ENCODE peak calls at places on chromosomes 6 and 20, in ten cellular contexts. A is heart left ventricle, D is spleen, T is ovary, O is endothelial cell of umbilical vein, S is A549, I is right lobe of liver, Y is thyroid gland, P is gastrocnemius medialis, N is IMR-90. G is an unnamed sample.

GRCh38 chr20:3660262-3661059 is 2.7 kb downstream of the GFRA4 start:
- DNase-seq in D (no peak), I (no peak), A (no peak), S (no peak), Y (peak), T (no peak), O (no peak), P (no peak), N (no peak), G (no peak)

GRCh38 chr20:14384411-14384810 is 47.0 kb upstream of the FLRT3 start:
- DNase-seq in D (no peak), S (no peak), P (no peak), A (no peak), I (no peak), O (no peak), T (no peak), N (peak), Y (no peak), G (no peak)

GRCh38 chr20:49171928-49172327 is 16.2 kb downstream of the STAU1 start:
- DNase-seq in D (no peak), Y (peak), N (no peak), S (no peak), A (no peak), P (no peak), O (no peak), I (no peak), T (no peak), G (no peak)

GRCh38 chr20:4519530-4519929 is 202.2 kb upstream of the PRND start:
- DNase-seq in Y (peak), P (no peak), S (peak), I (no peak), N (no peak), D (no peak), O (peak), T (no peak), A (no peak), G (peak)

GRCh38 chr20:31751126-31751525 is 12.0 kb downstream of the TPX2 start:
- DNase-seq in D (no peak), S (no peak), P (no peak), T (no peak), A (no peak), Y (no peak), O (no peak), N (peak), I (no peak), G (no peak)

GRCh38 chr20:45308078-45308778 is at the start of gene MATN4:
- DNase-seq in D (no peak), N (no peak), Y (peak), S (no peak), P (no peak), A (no peak), T (no peak), I (no peak), O (no peak), G (no peak)

GRCh38 chr6:63504777-63505384 is 67.4 kb upstream of the LOC128125822 start:
- DNase-seq in T (no peak), N (no peak), P (no peak), A (no peak), O (no peak), D (no peak), Y (no peak), I (no peak), S (no peak), G (no peak)

GRCh38 chr6:12472601-12473038 is 182.5 kb downstream of the EDN1 start:
- DNase-seq in O (no peak), A (peak), I (no peak), N (peak), S (peak), D (no peak), T (no peak), P (peak), Y (peak), G (no peak)

GRCh38 chr6:108744996-108745395 is 103.2 kb upstream of the ARMC2 start:
- DNase-seq in A (no peak), N (no peak), D (no peak), P (no peak), S (no peak), O (no peak), T (no peak), I (no peak), Y (no peak), G (no peak)

GRCh38 chr6:53042112-53042511 is 23.1 kb upstream of the FBXO9 start:
- DNase-seq in A (no peak), D (no peak), I (no peak), T (no peak), P (no peak), N (peak), Y (no peak), O (peak), S (peak), G (peak)

GRCh38 chr6:12328701-12329100 is 38.5 kb downstream of the EDN1 start:
- DNase-seq in Y (no peak), I (no peak), P (no peak), A (no peak), N (no peak), D (no peak), O (no peak), S (peak), T (no peak), G (no peak)

GRCh38 chr6:165456327-165456726 is 146.9 kb upstream of the C6orf118 start:
- DNase-seq in I (no peak), A (no peak), N (peak), D (no peak), S (no peak), T (no peak), O (no peak), Y (no peak), P (no peak), G (no peak)

GRCh38 chr6:139431602-139431956 is 57.1 kb upstream of the CITED2 start:
- DNase-seq in N (no peak), S (no peak), Y (no peak), I (no peak), D (no peak), O (no peak), T (no peak), P (no peak), A (no peak), G (no peak)

GRCh38 chr6:165686966-165687365 is 23.9 kb upstream of the PDE10A start:
- DNase-seq in N (no peak), A (no peak), D (no peak), P (no peak), T (no peak), O (no peak), Y (no peak), I (no peak), S (no peak), G (no peak)

GRCh38 chr20:19738936-19739335 is 19.1 kb upstream of the RIN2 start:
- DNase-seq in I (no peak), O (no peak), A (no peak), Y (no peak), N (no peak), T (no peak), D (no peak), S (no peak), P (no peak), G (no peak)

GRCh38 chr6:84623956-84624680 is 140.3 kb downstream of the TBX18 start:
- DNase-seq in Y (no peak), T (no peak), I (no peak), P (no peak), D (no peak), S (no peak), O (peak), A (peak), N (peak), G (no peak)

GRCh38 chr6:30640481-30640880 is 6.5 kb upstream of the C6orf136 start:
- DNase-seq in I (no peak), P (no peak), A (no peak), D (no peak), N (no peak), T (no peak), Y (no peak), O (no peak), S (no peak), G (no peak)

GRCh38 chr20:325889-326644 is 715 bp downstream of the SOX12 start:
- DNase-seq in S (peak), D (peak), O (peak), P (peak), T (peak), A (peak), I (peak), N (peak), Y (peak), G (peak)

GRCh38 chr6:134724653-134725340 is 225.1 kb downstream of the ALDH8A1 start:
- DNase-seq in P (no peak), I (no peak), T (no peak), A (peak), Y (no peak), D (no peak), O (peak), S (peak), N (peak), G (no peak)

GRCh38 chr6:139753198-139753861 is 378.9 kb upstream of the CITED2 start:
- DNase-seq in A (no peak), S (no peak), O (no peak), D (no peak), N (peak), T (no peak), I (no peak), Y (no peak), P (no peak), G (no peak)

GRCh38 chr20:431012-431904 is 23.2 kb downstream of the RBCK1 start:
- DNase-seq in I (no peak), O (peak), N (peak), P (peak), S (peak), Y (peak), D (no peak), T (no peak), A (peak), G (peak)

GRCh38 chr20:51833326-51833725 is 31.0 kb upstream of the SALL4 start:
- DNase-seq in T (no peak), A (no peak), S (no peak), N (no peak), D (no peak), P (no peak), I (no peak), Y (no peak), O (no peak), G (no peak)

GRCh38 chr20:1809611-1810510 is 85.3 kb upstream of the SIRPA start:
- DNase-seq in N (peak), O (peak), Y (no peak), A (no peak), P (no peak), I (no peak), T (no peak), S (peak), D (no peak), G (no peak)

DNA sequence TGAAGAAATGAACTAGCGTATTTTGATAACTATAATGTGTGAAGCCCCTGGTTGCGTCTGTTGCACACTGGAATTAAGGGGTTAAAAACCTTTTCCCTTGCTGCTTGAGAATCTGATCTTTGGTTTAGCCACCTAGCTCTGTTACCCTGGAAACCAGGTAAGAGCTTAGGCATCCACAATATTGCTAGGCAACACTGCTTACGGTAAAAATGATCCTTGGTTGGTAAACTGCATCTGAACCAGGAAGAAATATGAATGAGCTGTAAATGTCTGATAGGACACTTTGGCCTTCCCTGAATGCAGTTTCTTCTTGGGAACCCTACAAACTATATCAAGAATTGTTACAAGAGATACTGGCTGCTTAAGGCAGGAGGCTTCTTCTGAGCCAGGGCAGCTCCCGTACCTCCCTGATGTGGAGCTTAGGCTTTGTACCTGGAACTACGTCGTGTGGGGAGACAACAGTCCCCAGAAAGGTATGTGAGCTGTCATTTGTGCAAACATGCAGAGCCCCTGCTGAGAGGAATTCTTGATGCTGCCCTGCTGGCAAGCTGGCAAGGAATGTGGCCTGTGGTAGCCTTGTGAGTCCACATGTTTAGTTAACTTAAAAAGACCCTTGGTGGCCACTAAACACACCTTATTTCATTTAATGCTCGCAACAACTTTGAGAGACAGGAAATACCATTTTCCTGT is 18.4 kb downstream of the UBE3D start:
- DNase-seq in I (no peak), Y (no peak), O (no peak), A (no peak), P (no peak), N (no peak), T (no peak), S (no peak), D (no peak), G (no peak)
- TF ChIP-seq POLR2A in I (no peak), Y (no peak), O (no peak), A (no peak), P (no peak), N (no peak), T (no peak), S (no peak), D (no peak), G (no peak)

GRCh38 chr6:5085638-5086293 is 625 bp downstream of the PPP1R3G start:
- DNase-seq in T (no peak), I (no peak), O (peak), Y (peak), N (peak), P (no peak), A (peak), D (peak), S (peak), G (peak)

GRCh38 chr6:5084787-5085637 is at the start of gene PPP1R3G:
- DNase-seq in T (peak), D (peak), Y (peak), S (peak), N (peak), A (peak), O (peak), P (peak), I (peak), G (peak)

GRCh38 chr6:5083813-5084191 is 1.3 kb upstream of the PPP1R3G start:
- DNase-seq in Y (no peak), D (no peak), N (no peak), S (no peak), T (no peak), A (no peak), I (no peak), O (no peak), P (no peak), G (no peak)

GRCh38 chr6:5083307-5083583 is 1.9 kb upstream of the PPP1R3G start:
- DNase-seq in S (no peak), N (no peak), Y (no peak), T (no peak), D (no peak), I (no peak), P (no peak), O (no peak), A (no peak), G (no peak)

DNA sequence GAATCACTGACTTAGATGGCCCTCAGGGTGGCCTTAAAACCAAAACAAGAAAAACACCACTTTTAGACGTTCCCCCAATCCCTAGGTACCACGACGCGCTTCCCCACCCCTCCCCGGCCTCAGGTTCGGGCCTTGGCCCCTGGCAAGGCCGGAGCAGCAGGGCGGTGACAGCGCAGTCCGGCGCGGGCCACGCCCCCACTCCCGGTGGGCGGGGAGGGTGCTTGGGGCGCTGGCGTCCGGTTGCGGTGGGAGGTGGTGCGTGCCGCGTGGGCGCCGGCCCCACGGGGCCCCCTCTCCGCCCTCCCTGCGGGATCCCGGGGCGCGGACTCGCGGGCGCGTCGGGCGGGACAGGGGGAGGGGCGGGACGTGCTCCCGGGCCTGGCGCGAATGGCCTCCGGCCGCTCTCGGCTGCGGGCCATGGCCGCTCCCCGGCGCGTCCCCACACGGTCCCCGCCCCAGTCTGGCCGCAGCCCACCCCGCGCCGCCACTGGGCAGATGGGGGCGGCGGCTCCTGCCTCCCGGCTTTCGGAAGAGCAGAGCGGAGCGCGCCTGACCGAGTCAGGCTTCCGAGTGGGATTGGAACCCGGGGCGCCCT is 852 bp upstream of the PPP1R3G start:
- DNase-seq in N (no peak), I (peak), T (peak), S (no peak), P (no peak), A (peak), D (peak), Y (peak), O (no peak), G (peak)
- TF ChIP-seq POLR2A in N (no peak), I (no peak), T (no peak), S (no peak), P (no peak), A (no peak), D (no peak), Y (no peak), O (no peak), G (no peak)

GRCh38 chr6:170290306-170291128 is at the start of gene DLL1:
- DNase-seq in Y (peak), D (peak), S (no peak), A (peak), O (peak), P (no peak), T (no peak), N (peak), I (peak), G (peak)

GRCh38 chr6:170292111-170292777 is 1.4 kb upstream of the DLL1 start:
- DNase-seq in P (no peak), N (no peak), O (peak), Y (peak), I (no peak), S (no peak), T (no peak), D (peak), A (no peak), G (no peak)

GRCh38 chr6:170289971-170290305 is 940 bp downstream of the DLL1 start:
- DNase-seq in N (no peak), Y (no peak), O (no peak), D (peak), T (no peak), A (no peak), P (no peak), I (no peak), S (no peak), G (no peak)

GRCh38 chr6:170292778-170293164 is 1.9 kb upstream of the DLL1 start:
- DNase-seq in D (peak), T (no peak), Y (no peak), O (no peak), P (no peak), N (no peak), A (no peak), I (no peak), S (peak), G (no peak)

GRCh38 chr6:170291271-170292110 is 613 bp upstream of the DLL1 start:
- DNase-seq in O (peak), Y (peak), I (peak), D (peak), P (no peak), N (no peak), A (peak), T (no peak), S (no peak), G (no peak)
- TF ChIP-seq POLR2A in O (no peak), Y (peak), I (peak), D (no peak), P (peak), N (no peak), A (no peak), T (no peak), S (no peak), G (no peak)

GRCh38 chr6:11272491-11273192 is 40.2 kb upstream of the NEDD9 start:
- DNase-seq in I (no peak), P (no peak), S (peak), T (no peak), Y (no peak), D (no peak), A (no peak), O (no peak), N (no peak), G (no peak)

GRCh38 chr6:11271637-11272036 is 39.2 kb upstream of the NEDD9 start:
- DNase-seq in D (no peak), N (peak), S (no peak), P (no peak), T (no peak), Y (no peak), A (no peak), I (no peak), O (no peak), G (no peak)

GRCh38 chr6:11271228-11271627 is 38.8 kb upstream of the NEDD9 start:
- DNase-seq in N (no peak), I (no peak), S (no peak), O (no peak), P (peak), T (no peak), D (no peak), Y (no peak), A (no peak), G (no peak)

GRCh38 chr6:11268978-11269377 is 36.5 kb upstream of the NEDD9 start:
- DNase-seq in Y (no peak), N (no peak), D (no peak), T (no peak), P (no peak), A (no peak), I (no peak), S (no peak), O (no peak), G (no peak)

DNA sequence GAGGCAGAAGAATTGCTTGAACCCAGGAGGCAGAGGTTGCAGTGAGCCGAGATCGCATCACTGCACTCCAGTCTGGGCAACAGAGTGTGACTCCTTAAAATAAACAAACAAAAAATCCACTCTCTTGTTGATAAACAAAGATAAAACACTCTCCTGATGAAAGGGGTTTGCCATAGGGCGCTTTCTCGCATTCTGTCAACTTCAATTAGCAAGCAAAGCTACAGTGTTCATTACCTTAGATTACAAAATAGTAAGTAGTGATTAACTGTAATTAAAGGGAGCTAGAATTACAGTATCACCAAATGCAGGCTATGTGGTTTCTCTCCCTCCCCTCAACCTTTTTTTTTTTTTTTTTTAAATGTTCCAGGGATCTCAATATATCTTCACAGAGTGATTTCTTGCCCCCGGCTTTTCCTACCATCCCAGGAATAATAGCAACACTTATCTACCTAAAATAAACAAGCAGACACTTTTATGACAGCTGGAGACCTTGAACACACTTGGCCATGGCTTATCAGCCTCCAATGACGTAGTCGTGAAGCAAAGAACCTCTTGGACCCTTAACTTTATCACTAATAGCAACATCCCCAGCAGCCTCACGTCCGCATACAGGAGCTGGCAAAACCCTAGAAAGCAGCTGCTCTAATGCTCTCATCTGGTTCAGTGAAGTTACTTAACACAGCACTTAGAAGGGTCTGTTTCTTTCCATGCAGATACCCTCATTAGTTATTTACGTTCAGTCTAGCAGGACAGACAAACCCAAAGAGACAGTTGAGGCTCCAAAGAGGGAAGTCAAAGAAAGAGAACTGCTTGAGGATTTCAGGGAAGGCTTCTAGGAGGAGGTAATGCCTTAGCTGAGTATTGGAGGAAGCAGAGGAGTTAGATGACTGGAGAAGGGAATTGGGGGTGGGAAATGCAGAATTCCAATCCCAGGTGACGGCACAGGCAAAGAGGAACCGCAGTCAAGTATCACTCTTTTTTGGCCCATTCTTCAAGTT is 37.9 kb upstream of the NEDD9 start:
- DNase-seq in P (no peak), N (peak), S (peak), O (peak), T (no peak), A (no peak), D (no peak), Y (no peak), I (no peak), G (no peak)
- TF ChIP-seq POLR2A in P (no peak), N (no peak), S (no peak), O (no peak), T (no peak), A (no peak), D (no peak), Y (no peak), I (no peak), G (no peak)

GRCh38 chr6:168709991-168710390 is 269.0 kb downstream of the SMOC2 start:
- DNase-seq in P (no peak), S (no peak), T (no peak), D (no peak), O (no peak), A (no peak), N (no peak), I (peak), Y (peak), G (no peak)
- TF ChIP-seq POLR2A in P (no peak), S (no peak), T (no peak), D (no peak), O (no peak), A (no peak), N (no peak), I (no peak), Y (no peak), G (no peak)

GRCh38 chr6:116090251-116090650 is 10.4 kb upstream of the NT5DC1 start:
- DNase-seq in O (no peak), D (no peak), P (no peak), N (no peak), S (no peak), Y (no peak), I (no peak), T (no peak), A (no peak), G (no peak)
- TF ChIP-seq POLR2A in O (no peak), D (no peak), P (no peak), N (no peak), S (no peak), Y (no peak), I (no peak), T (no peak), A (no peak), G (no peak)

GRCh38 chr6:42704251-42704936 is 18.0 kb downstream of the PRPH2 start:
- DNase-seq in I (no peak), S (no peak), O (no peak), N (no peak), A (peak), Y (no peak), D (no peak), P (peak), T (peak), G (no peak)
- TF ChIP-seq POLR2A in I (no peak), S (no peak), O (no peak), N (no peak), A (no peak), Y (peak), D (no peak), P (peak), T (no peak), G (no peak)